ENCODE peak calls at places on chromosomes 16 and 17, in four cellular contexts. Y is CD8-positive, alpha-beta T cell; Z is CD4-positive, alpha-beta T cell; L is Calu3. Q is an unnamed sample.

GRCh38 chr17:77924757-77925336 is 33.7 kb upstream of the TNRC6C start:
- DNase-seq in Y (no peak), Z (no peak), L (peak), Q (no peak)

GRCh38 chr17:3918372-3919122 is 2.3 kb upstream of the P2RX1 start:
- DNase-seq in Y (no peak), Z (no peak), L (no peak), Q (no peak)

GRCh38 chr17:73340093-73340596 is 28.3 kb upstream of the CDC42EP4 start:
- DNase-seq in Y (no peak), Z (no peak), L (peak), Q (no peak)

GRCh38 chr16:3012246-3012645 is 477 bp upstream of the CLDN9 start:
- DNase-seq in Y (no peak), Z (no peak), L (peak), Q (peak)

GRCh38 chr17:29589524-29590260 is at the start of gene GIT1:
- DNase-seq in Y (peak), Z (peak), L (peak), Q (peak)

GRCh38 chr16:24360936-24361335 is 104.8 kb downstream of the CACNG3 start:
- DNase-seq in Y (no peak), Z (no peak), L (no peak), Q (no peak)

GRCh38 chr17:63447688-63448005 is 1.5 kb upstream of the CYB561 start:
- DNase-seq in Y (no peak), Z (no peak), L (no peak), Q (no peak)

GRCh38 chr16:85398688-85399582 is 214.2 kb upstream of the GSE1 start:
- DNase-seq in Y (no peak), Z (no peak), L (no peak), Q (no peak)

GRCh38 chr17:48127371-48128051 is 19.9 kb downstream of the SNX11 start:
- DNase-seq in Y (no peak), Z (no peak), L (peak), Q (peak)

GRCh38 chr17:3535253-3535995 is 22.2 kb downstream of the TRPV3 start:
- DNase-seq in Y (peak), Z (peak), L (peak), Q (peak)

GRCh38 chr17:71900830-71901229 is 220.0 kb upstream of the SOX9 start:
- DNase-seq in Y (no peak), Z (no peak), L (no peak), Q (no peak)

GRCh38 chr17:76548378-76549214 is 8.8 kb downstream of the PRCD start:
- DNase-seq in Y (no peak), Z (no peak), L (no peak), Q (no peak)

GRCh38 chr17:76547183-76547641 is 7.4 kb downstream of the PRCD start:
- DNase-seq in Y (peak), Z (peak), L (peak), Q (peak)

GRCh38 chr17:76549215-76549518 is 9.3 kb downstream of the PRCD start:
- DNase-seq in Y (no peak), Z (no peak), L (no peak), Q (no peak)

GRCh38 chr17:76546556-76547182 is 6.8 kb downstream of the PRCD start:
- DNase-seq in Y (no peak), Z (no peak), L (no peak), Q (no peak)

DNA sequence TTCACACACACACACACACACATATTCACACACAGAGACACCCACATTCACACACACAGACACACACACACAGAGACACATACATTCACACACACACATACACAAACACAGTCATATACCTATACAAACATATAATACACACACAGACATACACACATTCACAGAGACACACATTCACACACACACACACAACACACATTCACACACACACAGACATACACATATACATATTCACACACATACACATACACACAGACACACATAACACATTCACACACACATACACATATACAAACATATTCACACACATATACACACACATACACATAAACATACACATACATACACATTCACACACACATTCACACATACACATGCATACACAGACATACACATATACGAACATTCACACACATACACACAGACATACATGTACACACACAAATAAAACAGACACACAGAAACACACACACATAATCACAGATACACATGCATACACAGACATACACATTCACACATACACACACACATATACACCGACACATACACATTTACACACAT is 7.9 kb downstream of the PRCD start:
- DNase-seq in Y (no peak), Z (no peak), L (no peak), Q (no peak)
- TF ChIP-seq CTCF in Y (peak), Z (no peak), L (peak), Q (peak)

GRCh38 chr16:56269824-56270684 is 78.8 kb downstream of the GNAO1 start:
- DNase-seq in Y (no peak), Z (no peak), L (no peak), Q (no peak)
- TF ChIP-seq CTCF in Y (no peak), Z (no peak), L (no peak), Q (no peak)

GRCh38 chr16:67447508-67448076 is 16.7 kb downstream of the HSD11B2 start:
- DNase-seq in Y (peak), Z (peak), L (peak), Q (no peak)
- TF ChIP-seq CTCF in Y (no peak), Z (peak), L (peak), Q (no peak)

DNA sequence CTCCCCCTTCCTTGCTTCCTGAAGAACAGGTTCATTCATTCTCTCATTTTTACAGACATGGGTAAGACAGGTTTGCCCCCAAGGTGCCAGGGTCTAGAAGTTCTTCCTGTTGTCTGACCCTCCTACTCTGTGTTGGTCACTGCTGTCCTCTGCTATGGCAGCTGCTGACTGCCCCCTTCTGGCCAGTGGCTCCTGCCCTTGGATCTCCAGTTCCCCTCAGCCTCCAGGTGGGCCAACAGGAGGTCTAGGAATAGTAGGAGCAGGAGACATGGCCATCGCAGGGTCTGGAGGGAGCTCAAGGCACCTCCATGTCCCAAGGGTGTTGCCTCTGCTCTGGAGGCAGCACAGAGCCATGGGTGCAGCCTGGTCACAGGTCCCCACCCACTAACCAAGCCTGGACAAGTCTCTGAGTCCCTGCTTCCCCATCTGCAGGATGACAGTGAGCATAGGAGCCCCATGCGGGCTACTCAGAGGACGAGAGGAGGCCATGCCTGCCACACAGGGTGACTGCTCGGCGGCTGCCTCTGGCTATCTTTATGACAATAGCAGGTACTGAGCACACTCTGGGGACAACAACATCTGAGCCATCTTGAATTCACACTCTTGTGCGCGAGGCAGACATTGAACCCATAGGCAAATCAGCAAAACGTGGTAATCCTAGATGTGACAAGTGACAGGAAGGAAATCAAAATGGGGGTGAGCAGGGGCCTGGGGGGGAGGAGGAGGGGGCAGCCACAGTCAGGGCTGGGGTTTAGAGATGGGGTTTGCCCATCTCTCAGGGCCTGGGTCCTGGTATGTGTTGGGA is 27.0 kb upstream of the NXPH3 start:
- DNase-seq in Y (no peak), Z (no peak), L (peak), Q (peak)
- TF ChIP-seq CTCF in Y (no peak), Z (no peak), L (peak), Q (peak)